ENCODE peak calls at places on chromosomes 2 and 18, in eight cellular contexts. One of them, this sample, is unnamed.

GRCh38 chr2:216233281-216233995 is 124.3 kb downstream of the XRCC5 start:
- DNase-seq in EL: no peak
- DNase-seq in NB4: no peak
- DNase-seq in ureter: no peak
- DNase-seq in non-pigmented ciliary epithelial cell: no peak
- DNase-seq in upper lobe of right lung: no peak
- DNase-seq in AG08396: no peak
- DNase-seq in thoracic aorta: no peak
- DNase-seq in this sample: no peak

GRCh38 chr2:42568431-42569115 is at the start of gene MTA3:
- DNase-seq in AG08396: peak
- DNase-seq in NB4: peak
- DNase-seq in non-pigmented ciliary epithelial cell: no peak
- DNase-seq in EL: peak
- DNase-seq in thoracic aorta: no peak
- DNase-seq in upper lobe of right lung: peak
- DNase-seq in ureter: peak
- DNase-seq in this sample: no peak

GRCh38 chr2:239775623-239776440 is 249.3 kb downstream of the NDUFA10 start:
- DNase-seq in ureter: peak
- DNase-seq in thoracic aorta: no peak
- DNase-seq in AG08396: no peak
- DNase-seq in non-pigmented ciliary epithelial cell: no peak
- DNase-seq in NB4: peak
- DNase-seq in EL: no peak
- DNase-seq in upper lobe of right lung: no peak
- DNase-seq in this sample: no peak

GRCh38 chr2:72148975-72149555 is 1.4 kb upstream of the CYP26B1 start:
- DNase-seq in NB4: peak
- DNase-seq in upper lobe of right lung: peak
- DNase-seq in AG08396: peak
- DNase-seq in ureter: no peak
- DNase-seq in non-pigmented ciliary epithelial cell: no peak
- DNase-seq in thoracic aorta: no peak
- DNase-seq in EL: peak
- DNase-seq in this sample: no peak

GRCh38 chr2:4763009-4763408 is 929.2 kb upstream of the SOX11 start:
- DNase-seq in NB4: peak
- DNase-seq in thoracic aorta: no peak
- DNase-seq in ureter: no peak
- DNase-seq in non-pigmented ciliary epithelial cell: peak
- DNase-seq in EL: no peak
- DNase-seq in AG08396: no peak
- DNase-seq in upper lobe of right lung: no peak
- DNase-seq in this sample: no peak

GRCh38 chr2:154125900-154126299 is 254.2 kb downstream of the GALNT13 start:
- DNase-seq in ureter: no peak
- DNase-seq in non-pigmented ciliary epithelial cell: no peak
- DNase-seq in thoracic aorta: no peak
- DNase-seq in upper lobe of right lung: no peak
- DNase-seq in NB4: no peak
- DNase-seq in AG08396: no peak
- DNase-seq in EL: no peak
- DNase-seq in this sample: no peak

GRCh38 chr2:170679607-170680079 is 35.5 kb upstream of the SP5 start:
- DNase-seq in upper lobe of right lung: no peak
- DNase-seq in NB4: no peak
- DNase-seq in ureter: peak
- DNase-seq in non-pigmented ciliary epithelial cell: no peak
- DNase-seq in EL: no peak
- DNase-seq in AG08396: no peak
- DNase-seq in thoracic aorta: no peak
- DNase-seq in this sample: no peak

GRCh38 chr2:39632871-39633270 is 32.8 kb upstream of the TMEM178A start:
- DNase-seq in ureter: no peak
- DNase-seq in upper lobe of right lung: no peak
- DNase-seq in thoracic aorta: no peak
- DNase-seq in AG08396: peak
- DNase-seq in non-pigmented ciliary epithelial cell: peak
- DNase-seq in NB4: no peak
- DNase-seq in EL: peak
- DNase-seq in this sample: no peak

GRCh38 chr2:98463081-98463481 is 18.4 kb downstream of the INPP4A start:
- DNase-seq in AG08396: no peak
- DNase-seq in non-pigmented ciliary epithelial cell: no peak
- DNase-seq in EL: no peak
- DNase-seq in thoracic aorta: no peak
- DNase-seq in upper lobe of right lung: no peak
- DNase-seq in ureter: peak
- DNase-seq in NB4: peak
- DNase-seq in this sample: no peak

GRCh38 chr18:21191596-21192307 is 50.3 kb upstream of the GREB1L start:
- DNase-seq in thoracic aorta: no peak
- DNase-seq in NB4: peak
- DNase-seq in AG08396: peak
- DNase-seq in ureter: peak
- DNase-seq in upper lobe of right lung: no peak
- DNase-seq in non-pigmented ciliary epithelial cell: peak
- DNase-seq in EL: peak
- DNase-seq in this sample: peak

GRCh38 chr2:84495539-84496146 is 20.7 kb upstream of the DNAH6 start:
- DNase-seq in AG08396: peak
- DNase-seq in EL: peak
- DNase-seq in thoracic aorta: no peak
- DNase-seq in non-pigmented ciliary epithelial cell: no peak
- DNase-seq in upper lobe of right lung: no peak
- DNase-seq in ureter: no peak
- DNase-seq in NB4: peak
- DNase-seq in this sample: peak

GRCh38 chr2:64913357-64913869 is 75.8 kb upstream of the SLC1A4 start:
- DNase-seq in non-pigmented ciliary epithelial cell: no peak
- DNase-seq in ureter: no peak
- DNase-seq in AG08396: no peak
- DNase-seq in thoracic aorta: no peak
- DNase-seq in upper lobe of right lung: no peak
- DNase-seq in NB4: peak
- DNase-seq in EL: no peak
- DNase-seq in this sample: no peak

GRCh38 chr18:57819119-57819518 is 16.0 kb upstream of the ATP8B1 start:
- DNase-seq in EL: no peak
- DNase-seq in thoracic aorta: no peak
- DNase-seq in ureter: no peak
- DNase-seq in AG08396: no peak
- DNase-seq in upper lobe of right lung: no peak
- DNase-seq in NB4: no peak
- DNase-seq in non-pigmented ciliary epithelial cell: no peak
- DNase-seq in this sample: no peak

GRCh38 chr2:174901075-174901474 is 104.1 kb downstream of the CHN1 start:
- DNase-seq in ureter: no peak
- DNase-seq in NB4: no peak
- DNase-seq in upper lobe of right lung: no peak
- DNase-seq in non-pigmented ciliary epithelial cell: no peak
- DNase-seq in thoracic aorta: no peak
- DNase-seq in AG08396: peak
- DNase-seq in EL: peak
- DNase-seq in this sample: no peak

GRCh38 chr2:226447338-226447885 is 352.2 kb downstream of the IRS1 start:
- DNase-seq in upper lobe of right lung: no peak
- DNase-seq in ureter: no peak
- DNase-seq in non-pigmented ciliary epithelial cell: no peak
- DNase-seq in NB4: no peak
- DNase-seq in thoracic aorta: no peak
- DNase-seq in AG08396: no peak
- DNase-seq in EL: no peak
- DNase-seq in this sample: no peak

This sample was measured in AML-193.